ENCODE peak calls at places on chromosomes 3 and 15, in seven cellular contexts. C, B, H, A, O, E and W are unnamed samples.

GRCh38 chr3:124800511-124801374 is 70.5 kb downstream of the UMPS start:
- DNase-seq in C (no peak), B (peak), H (peak), A (no peak), O (no peak), E (peak), W (no peak)

GRCh38 chr3:31996195-31996594 is 14.6 kb downstream of the ZNF860 start:
- DNase-seq in C (no peak), B (no peak), H (no peak), A (no peak), O (no peak), E (no peak), W (no peak)

GRCh38 chr3:122668930-122669730 is 11.5 kb upstream of the PARP14 start:
- DNase-seq in C (no peak), B (no peak), H (no peak), A (peak), O (no peak), E (peak), W (no peak)

GRCh38 chr3:115072265-115073008 is 74.7 kb downstream of the ZBTB20 start:
- DNase-seq in C (no peak), B (no peak), H (no peak), A (no peak), O (no peak), E (peak), W (no peak)

GRCh38 chr3:56309465-56309864 is 158.8 kb downstream of the ERC2 start:
- DNase-seq in C (no peak), B (no peak), H (no peak), A (no peak), O (no peak), E (no peak), W (no peak)

GRCh38 chr3:55315396-55315795 is 171.7 kb downstream of the WNT5A start:
- DNase-seq in C (no peak), B (no peak), H (no peak), A (no peak), O (no peak), E (peak), W (no peak)

GRCh38 chr15:69595009-69595825 is 142.6 kb downstream of the RPLP1 start:
- DNase-seq in C (peak), B (no peak), H (peak), A (no peak), O (no peak), E (no peak), W (no peak)

GRCh38 chr15:33699691-33700447 is 268.4 kb upstream of the CHRM5 start:
- DNase-seq in C (no peak), B (peak), H (no peak), A (no peak), O (no peak), E (peak), W (peak)

DNA sequence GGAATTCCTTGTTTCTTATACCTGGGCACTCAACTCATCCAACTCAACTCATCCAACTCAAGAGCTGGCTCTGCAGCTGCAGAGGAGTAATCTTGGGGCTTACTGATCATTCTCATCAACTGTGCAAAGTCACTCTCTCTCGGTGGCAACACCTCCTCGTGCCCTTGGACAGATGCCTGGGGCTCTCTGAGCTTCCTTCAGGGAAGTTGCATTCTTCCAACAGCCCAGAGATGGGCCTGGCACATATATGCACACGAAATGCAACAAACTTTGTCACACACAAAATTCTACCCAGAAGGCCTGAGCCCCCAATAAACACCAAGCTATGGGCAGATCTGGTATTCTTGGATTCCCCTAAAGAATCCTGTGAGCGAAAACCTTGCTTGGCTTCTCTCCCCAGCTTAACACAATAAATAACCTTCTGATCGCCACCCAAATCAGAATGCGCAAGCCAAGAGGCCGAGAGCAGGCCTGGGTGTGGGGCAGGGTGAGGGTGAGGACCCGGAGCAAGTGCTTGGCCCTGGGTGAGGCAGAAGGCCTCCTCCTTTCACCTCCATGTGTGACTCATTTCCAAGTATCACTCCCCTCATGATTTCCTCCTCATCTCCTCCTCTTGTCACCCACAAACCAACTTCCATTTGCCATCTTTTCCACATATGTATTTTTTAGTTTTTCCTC is 15.4 kb downstream of the TGM5 start:
- DNase-seq in C (no peak), B (no peak), H (no peak), A (no peak), O (no peak), E (no peak), W (no peak)
- H3K27ac ChIP-seq in C (no peak), B (no peak), H (no peak), A (no peak), O (no peak), E (no peak), W (no peak)

GRCh38 chr15:71203573-71204444 is 88.5 kb downstream of the THSD4 start:
- DNase-seq in C (no peak), B (no peak), H (no peak), A (no peak), O (no peak), E (no peak), W (peak)
- H3K27ac ChIP-seq in C (no peak), B (no peak), H (peak), A (peak), O (no peak), E (no peak), W (no peak)

GRCh38 chr15:36644156-36644896 is 64.9 kb downstream of the CDIN1 start:
- DNase-seq in C (no peak), B (no peak), H (no peak), A (no peak), O (no peak), E (no peak), W (no peak)
- H3K27ac ChIP-seq in C (no peak), B (no peak), H (no peak), A (no peak), O (no peak), E (peak), W (no peak)

DNA sequence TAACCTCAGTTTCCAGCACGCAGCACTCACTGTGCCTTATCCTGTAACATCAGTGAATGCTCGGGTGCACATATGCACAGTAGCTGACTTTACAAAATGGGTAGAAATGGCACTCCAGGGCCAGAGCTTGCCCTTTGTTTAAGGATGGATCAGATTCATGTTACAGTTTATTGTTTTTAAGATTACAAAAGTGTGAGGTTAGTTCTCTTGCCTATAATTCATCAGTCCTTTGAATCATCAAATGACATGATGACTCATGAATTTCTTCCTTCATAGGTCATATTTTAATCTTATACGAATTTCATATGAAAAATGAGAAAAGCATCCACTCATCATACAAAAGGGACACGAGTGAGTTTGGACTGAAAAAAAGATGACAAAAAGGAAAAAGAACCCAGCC is 545.3 kb downstream of the GBE1 start:
- DNase-seq in C (no peak), B (no peak), H (no peak), A (no peak), O (no peak), E (peak), W (no peak)
- H3K27ac ChIP-seq in C (no peak), B (no peak), H (no peak), A (no peak), O (no peak), E (no peak), W (no peak)

GRCh38 chr3:13174011-13174802 is 101.0 kb upstream of the IQSEC1 start:
- DNase-seq in C (no peak), B (no peak), H (peak), A (no peak), O (no peak), E (no peak), W (no peak)
- H3K27ac ChIP-seq in C (no peak), B (no peak), H (no peak), A (no peak), O (no peak), E (no peak), W (no peak)

DNA sequence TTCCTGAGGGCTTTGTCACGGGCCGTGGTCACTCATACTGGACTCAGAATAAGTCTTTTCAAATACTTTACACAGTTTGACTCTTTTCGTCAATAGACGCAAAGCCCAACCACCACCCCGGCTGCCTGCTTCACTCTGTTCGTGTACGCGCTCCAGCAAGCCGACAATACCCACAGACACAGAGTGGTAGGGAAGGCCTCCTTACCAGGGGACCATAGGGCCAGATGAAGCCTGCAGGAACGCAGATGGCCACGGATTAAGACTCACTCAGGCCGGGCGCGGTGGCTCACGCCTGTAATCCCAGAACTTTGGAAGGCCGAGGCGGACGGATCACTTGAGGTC is 29.7 kb downstream of the EFCAB12 start:
- DNase-seq in C (peak), B (peak), H (no peak), A (no peak), O (no peak), E (peak), W (no peak)
- H3K27ac ChIP-seq in C (peak), B (peak), H (peak), A (peak), O (peak), E (no peak), W (no peak)